ENCODE peak calls at places on chromosomes 2 and 18, in nine cellular contexts. B is endodermal cell, H is body of pancreas, W is uterus, R is right lobe of liver, Q is IMR-90, V is vagina, E is mammary epithelial cell, C is left ventricle myocardium inferior. Z is an unnamed sample.

GRCh38 chr2:86050301-86050700 is 55.4 kb downstream of the POLR1A start:
- DNase-seq in Q (no peak), E (no peak), H (no peak), R (no peak), V (no peak), C (no peak), W (peak; percentile 7), B (peak; percentile 10), Z (no peak)

GRCh38 chr2:150520088-150520487 is 32.6 kb upstream of the RND3 start:
- DNase-seq in E (peak; percentile 36), Q (no peak), W (no peak), V (no peak), C (no peak), R (no peak), B (no peak), H (no peak), Z (no peak)

GRCh38 chr2:84970956-84971798 is at the start of gene KCMF1:
- DNase-seq in R (peak; percentile 92), C (peak; percentile 84), Q (peak; percentile 74), V (no peak), H (peak; percentile 84), B (peak; percentile 91), W (peak; percentile 70), E (peak; percentile 77), Z (peak; percentile 98)

GRCh38 chr2:105934467-105934866 is 189.8 kb downstream of the NCK2 start:
- DNase-seq in C (no peak), W (no peak), R (no peak), E (no peak), H (no peak), B (no peak), V (no peak), Q (no peak), Z (no peak)

GRCh38 chr2:176096986-176097819 is 2.4 kb upstream of the HOXD12 start:
- DNase-seq in C (peak; percentile 51), R (peak; percentile 70), E (peak; percentile 37), W (peak; percentile 60), H (peak; percentile 80), Q (peak; percentile 48), V (no peak), B (peak; percentile 96), Z (peak; percentile 98)

GRCh38 chr2:72036595-72036994 is 111.1 kb downstream of the CYP26B1 start:
- DNase-seq in W (no peak), E (no peak), Q (no peak), V (no peak), R (no peak), H (no peak), C (no peak), B (no peak), Z (no peak)

GRCh38 chr2:18930977-18931376 is 341.6 kb upstream of the NT5C1B start:
- DNase-seq in H (no peak), W (no peak), R (no peak), E (no peak), V (no peak), Q (peak; percentile 37), B (no peak), C (no peak), Z (no peak)

GRCh38 chr2:238105506-238106338 is 5.6 kb downstream of the ESPNL start:
- DNase-seq in Q (no peak), H (no peak), C (no peak), V (no peak), R (peak; percentile 41), B (peak; percentile 41), E (no peak), W (peak; percentile 15), Z (peak; percentile 75)

GRCh38 chr2:71715951-71716696 is 262.8 kb downstream of the DYSF start:
- DNase-seq in E (no peak), C (no peak), B (no peak), R (no peak), V (no peak), Q (no peak), H (no peak), W (no peak), Z (no peak)

GRCh38 chr2:190119257-190119656 is 56.7 kb upstream of the MSTN start:
- DNase-seq in B (peak; percentile 87), Q (no peak), C (peak; percentile 27), R (peak; percentile 61), H (peak; percentile 59), V (no peak), E (no peak), W (peak; percentile 40), Z (peak; percentile 45)

GRCh38 chr2:23220687-23221086 is 164.3 kb upstream of the KLHL29 start:
- DNase-seq in V (no peak), W (no peak), B (no peak), H (no peak), R (no peak), Q (no peak), C (no peak), E (peak; percentile 57), Z (no peak)

GRCh38 chr2:71700880-71701397 is 247.6 kb downstream of the DYSF start:
- DNase-seq in H (peak; percentile 39), C (peak; percentile 84), R (peak; percentile 60), V (no peak), Q (no peak), W (peak; percentile 35), E (no peak), B (no peak), Z (peak; percentile 94)

GRCh38 chr2:219688560-219689445 is 61.4 kb downstream of the SLC4A3 start:
- DNase-seq in H (no peak), W (peak; percentile 45), V (no peak), R (no peak), Q (peak; percentile 74), C (no peak), B (peak; percentile 49), E (peak; percentile 97), Z (peak; percentile 46)

GRCh38 chr2:147904051-147904450 is 59.2 kb downstream of the ACVR2A start:
- DNase-seq in E (peak; percentile 35), Q (no peak), C (no peak), H (no peak), R (no peak), B (no peak), W (no peak), V (no peak), Z (no peak)

GRCh38 chr2:64645014-64645418 is 8.7 kb downstream of the SERTAD2 start:
- DNase-seq in R (no peak), Q (peak; percentile 68), B (peak; percentile 92), H (peak; percentile 74), W (peak; percentile 60), C (peak; percentile 58), E (peak; percentile 73), V (no peak), Z (peak; percentile 90)

GRCh38 chr2:239537633-239538356 is 137.0 kb upstream of the HDAC4 start:
- DNase-seq in V (no peak), H (no peak), E (no peak), R (no peak), B (no peak), W (no peak), Q (no peak), C (no peak), Z (peak; percentile 72)

GRCh38 chr2:129253461-129253812 is 726.0 kb upstream of the RAB6C start:
- DNase-seq in C (no peak), V (no peak), B (peak; percentile 77), E (no peak), H (peak; percentile 60), W (no peak), Q (no peak), R (no peak), Z (no peak)
- TF ChIP-seq CTCF in C (peak; percentile 59), V (no peak), B (peak; percentile 78), E (peak; percentile 13), H (peak; percentile 69), W (no peak), Q (no peak), R (peak; percentile 30), Z (no peak)

GRCh38 chr2:134314202-134314601 is 60.3 kb downstream of the MGAT5 start:
- DNase-seq in R (no peak), W (no peak), V (no peak), Q (no peak), H (no peak), E (no peak), B (no peak), C (no peak), Z (no peak)
- H3K9me3 ChIP-seq in R (no peaks in the 10 kb centered on the region), W (no peaks in the 10 kb centered on the region), V (no peaks in the 10 kb centered on the region), Q (no peaks in the 10 kb centered on the region), H (no peaks in the 10 kb centered on the region), E (no peaks in the 10 kb centered on the region), B (peaks cover under 1% of the 10 kb centered on the region), C (no peaks in the 10 kb centered on the region), Z (no peaks in the 10 kb centered on the region)

GRCh38 chr18:2549462-2549861 is 21.8 kb downstream of the METTL4 start:
- DNase-seq in W (no peak), R (no peak), H (no peak), C (no peak), E (no peak), Q (no peak), B (no peak), V (no peak), Z (no peak)

GRCh38 chr18:2545155-2545554 is 26.1 kb downstream of the METTL4 start:
- DNase-seq in V (no peak), Q (no peak), E (no peak), W (no peak), R (no peak), C (no peak), H (no peak), B (no peak), Z (no peak)

GRCh38 chr18:2551425-2551824 is 19.9 kb downstream of the METTL4 start:
- DNase-seq in C (no peak), R (no peak), V (no peak), H (no peak), B (no peak), E (no peak), W (no peak), Q (no peak), Z (no peak)

DNA sequence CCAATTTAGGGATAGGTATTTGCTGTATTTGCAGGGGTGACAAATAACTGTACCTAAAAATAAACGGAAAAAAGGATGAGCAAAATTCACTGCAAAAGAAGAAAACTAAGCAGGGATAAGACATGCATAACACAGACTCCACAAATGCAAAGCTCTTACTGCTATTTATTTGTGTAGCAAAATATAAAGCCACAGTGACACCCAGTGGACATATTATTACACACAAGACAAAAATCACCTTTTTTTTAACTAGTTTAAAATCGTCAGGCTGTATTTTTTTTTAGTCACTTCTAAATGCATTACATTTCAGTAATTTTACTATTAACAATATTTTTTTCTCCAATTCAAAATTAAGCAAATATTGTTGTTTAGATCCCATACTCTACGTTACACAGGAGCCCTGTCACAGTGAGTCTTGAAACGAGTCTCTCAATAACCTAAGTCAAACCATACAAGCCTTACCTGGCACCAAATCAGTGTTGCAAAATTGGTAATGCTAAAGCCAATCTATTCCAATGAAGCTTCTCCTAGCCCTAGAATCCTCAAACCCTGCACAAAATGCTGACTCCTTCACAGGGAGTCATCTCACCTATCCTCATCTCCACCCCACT is 23.7 kb downstream of the METTL4 start:
- DNase-seq in H (no peak), C (no peak), V (no peak), R (no peak), Q (peak; percentile 71), W (no peak), E (peak; percentile 19), B (no peak), Z (peak; percentile 48)
- TF ChIP-seq CTCF in H (peak; percentile 59), C (peak; percentile 65), V (no peak), R (peak; percentile 46), Q (peak; percentile 66), W (peak; percentile 52), E (peak; percentile 39), B (peak; percentile 80), Z (peak; percentile 59)

DNA sequence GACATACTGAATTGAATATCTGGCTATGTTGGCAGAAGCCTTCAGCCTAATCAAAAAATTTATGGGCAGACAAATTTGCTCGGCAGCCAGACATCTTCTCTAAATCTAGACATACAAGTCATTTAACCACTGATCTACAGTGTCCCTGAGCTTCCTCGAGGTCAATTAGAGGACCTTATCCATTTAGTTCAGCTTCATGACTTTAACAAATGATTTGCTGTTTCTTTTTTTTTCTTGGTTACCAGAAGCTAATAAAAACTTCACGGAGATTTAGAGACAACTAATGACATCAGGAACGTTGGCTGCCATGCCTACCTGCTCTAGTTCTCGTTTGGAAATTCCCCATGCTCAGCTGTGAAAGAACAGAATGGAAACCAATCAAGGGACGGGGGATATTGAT is 223.8 kb downstream of the BCL2 start:
- DNase-seq in Q (no peak), C (no peak), V (no peak), B (no peak), E (no peak), R (no peak), H (no peak), W (no peak), Z (no peak)
- H3K9me3 ChIP-seq in Q (no peaks in the 10 kb centered on the region), C (no peaks in the 10 kb centered on the region), V (no peaks in the 10 kb centered on the region), B (no peaks in the 10 kb centered on the region), E (no peaks in the 10 kb centered on the region), R (no peaks in the 10 kb centered on the region), H (no peaks in the 10 kb centered on the region), W (no peaks in the 10 kb centered on the region), Z (no peaks in the 10 kb centered on the region)

Z was measured in osteoblast.